ENCODE peak calls at places on chromosome 11, in five cellular contexts. U, E, I, X and D are unnamed samples. For H3K4me1, the result is how much of the 10 kb centered on the place peaks cover.

GRCh38 chr11:47179655-47179991 is 2.9 kb upstream of the ARFGAP2 start:
- DNase-seq in U (peak), I (peak), E (no peak), X (no peak), D (peak)

GRCh38 chr11:34358258-34358665 is 452 bp upstream of the ABTB2 start:
- DNase-seq in X (peak), U (peak), E (no peak), I (peak), D (peak)

GRCh38 chr11:131841925-131842635 is 471.7 kb downstream of the NTM start:
- DNase-seq in I (no peak), X (no peak), E (no peak), U (no peak), D (no peak)

GRCh38 chr11:57460756-57461749 is 725 bp downstream of the RTN4RL2 start:
- DNase-seq in X (no peak), I (no peak), U (no peak), E (no peak), D (no peak)

GRCh38 chr11:120513436-120514315 is 2.1 kb downstream of the GRIK4 start:
- DNase-seq in I (no peak), E (peak), U (no peak), X (no peak), D (no peak)

GRCh38 chr11:72225411-72225951 is 914 bp downstream of the INPPL1 start:
- DNase-seq in I (no peak), E (peak), U (no peak), X (peak), D (peak)

GRCh38 chr11:92697461-92698314 is 271.8 kb upstream of the MTNR1B start:
- DNase-seq in U (no peak), I (no peak), X (no peak), E (no peak), D (no peak)

GRCh38 chr11:59394186-59394585 is 32.0 kb downstream of the OR5A2 start:
- DNase-seq in E (no peak), I (no peak), U (no peak), X (no peak), D (no peak)

GRCh38 chr11:117830674-117831351 is 6.3 kb upstream of the FXYD2 start:
- DNase-seq in E (no peak), U (no peak), I (no peak), X (peak), D (peak)

GRCh38 chr11:17700991-17701390 is 18.4 kb upstream of the MYOD1 start:
- DNase-seq in X (no peak), I (no peak), U (no peak), E (no peak), D (no peak)

GRCh38 chr11:14073821-14074529 is 111.5 kb downstream of the SPON1 start:
- DNase-seq in I (no peak), E (no peak), U (no peak), X (peak), D (no peak)

GRCh38 chr11:130806746-130807145 is 109.5 kb downstream of the SNX19 start:
- DNase-seq in X (no peak), I (no peak), E (no peak), U (no peak), D (no peak)

DNA sequence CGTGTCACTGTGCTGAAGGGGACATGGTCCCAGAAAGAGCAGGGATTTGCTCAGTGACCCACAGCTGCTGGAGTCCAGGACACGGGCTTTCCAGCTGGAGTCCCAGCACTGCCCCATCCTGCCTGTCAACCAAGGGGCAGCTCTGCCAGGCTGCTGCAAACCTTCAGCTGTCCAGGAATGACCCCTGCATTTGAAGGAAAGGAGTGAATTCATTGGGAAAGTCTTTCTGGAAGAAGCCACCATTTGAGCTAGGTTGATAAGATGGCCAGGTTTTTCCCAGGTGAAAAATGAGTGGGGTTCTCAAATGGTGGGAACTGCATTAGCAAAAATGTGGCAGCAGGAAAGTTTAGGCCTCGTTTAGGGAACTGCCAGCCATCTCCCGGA is 9.4 kb downstream of the KCNK7 start:
- DNase-seq in I (no peak), U (no peak), X (no peak), E (no peak), D (no peak)
- H3K4me1 ChIP-seq in I (under half), U (half or more), X (under half), E (under half), D (under half)

GRCh38 chr11:128664286-128664685 is 29.6 kb upstream of the FLI1 start:
- DNase-seq in U (no peak), E (no peak), I (no peak), X (no peak), D (no peak)
- H3K4me1 ChIP-seq in U (under half), E (under half), I (under half), X (under half), D (under half)

DNA sequence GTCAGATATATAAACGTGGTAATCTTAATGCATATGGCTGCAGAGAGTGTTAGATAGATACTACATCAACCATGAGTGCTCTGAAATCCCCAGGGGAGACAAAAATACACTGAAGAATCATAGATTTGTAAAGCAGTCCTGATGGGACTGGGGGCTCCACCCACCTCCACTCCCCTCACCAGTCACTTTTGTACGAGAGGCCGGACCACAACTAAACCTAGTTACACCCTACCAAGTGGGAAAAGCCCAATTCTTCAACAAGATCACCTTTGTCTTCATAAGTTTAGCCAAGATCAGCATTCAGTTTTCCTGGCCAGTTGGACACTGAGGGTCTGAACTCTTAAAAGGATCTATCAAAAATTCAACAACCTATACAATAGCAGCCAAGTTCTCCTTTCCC is 1.5 kb downstream of the SF1 start:
- DNase-seq in I (peak), E (peak), X (no peak), U (no peak), D (no peak)
- H3K4me1 ChIP-seq in I (under half), E (half or more), X (under half), U (under half), D (under half)

GRCh38 chr11:108483163-108483562 is 15.0 kb downstream of the POGLUT3 start:
- DNase-seq in I (no peak), X (no peak), U (no peak), E (no peak), D (no peak)

GRCh38 chr11:108486331-108486730 is 11.9 kb downstream of the POGLUT3 start:
- DNase-seq in I (no peak), E (no peak), X (no peak), U (no peak), D (no peak)

DNA sequence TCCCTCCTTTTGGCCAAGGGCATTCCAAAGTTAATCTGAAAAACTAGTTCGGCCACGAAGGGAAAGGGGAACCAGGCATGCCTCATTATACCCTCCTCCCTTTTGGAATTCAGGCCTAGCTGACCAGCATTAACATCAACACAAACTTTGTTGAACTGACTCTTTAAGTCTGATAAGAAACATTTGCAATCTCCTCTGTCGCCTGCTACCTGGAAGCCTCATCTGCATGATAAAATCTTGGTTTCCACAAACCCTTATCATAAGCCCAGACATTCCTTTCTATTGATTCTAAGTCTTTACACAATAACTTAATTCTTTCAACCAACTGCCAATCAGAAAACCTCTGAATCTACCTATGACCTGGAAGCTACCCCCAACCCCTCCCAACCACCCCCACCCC is 11.4 kb downstream of the POGLUT3 start:
- DNase-seq in X (no peak), U (no peak), I (no peak), E (no peak), D (no peak)
- H3K4me1 ChIP-seq in X (under half), U (under half), I (under half), E (under half), D (under half)

GRCh38 chr11:66087148-66087908 is 17.3 kb downstream of the PACS1 start:
- DNase-seq in E (no peak), U (no peak), X (no peak), I (no peak), D (no peak)

GRCh38 chr11:66080055-66080817 is 10.2 kb downstream of the PACS1 start:
- DNase-seq in E (no peak), I (peak), U (no peak), X (peak), D (no peak)

GRCh38 chr11:66081505-66081904 is 11.4 kb downstream of the PACS1 start:
- DNase-seq in U (no peak), X (no peak), I (peak), E (peak), D (peak)

GRCh38 chr11:66085071-66085470 is 15.0 kb downstream of the PACS1 start:
- DNase-seq in X (no peak), I (no peak), E (no peak), U (no peak), D (no peak)

GRCh38 chr11:66082936-66083698 is 13.0 kb downstream of the PACS1 start:
- DNase-seq in U (no peak), E (no peak), I (peak), X (no peak), D (no peak)
- H3K4me1 ChIP-seq in U (under half), E (under half), I (under half), X (under half), D (under half)